ENCODE peak calls at places on chromosome 13, in nine cellular contexts. U is tibial artery, L is left lung, R is brain microvascular endothelial cell, F is neural progenitor cell, N is uterus, Y is osteoblast, X is SJCRH30, Z is lower lobe of right lung. C is an unnamed sample. For H3K27me3, the result is how much of the 10 kb centered on the place peaks cover.

GRCh38 chr13:84864341-84864740 is 934.9 kb downstream of the SLITRK6 start:
- DNase-seq in N (no peak), U (no peak), X (no peak), L (no peak), F (no peak), Z (no peak), Y (no peak), R (no peak), C (no peak)

GRCh38 chr13:101647760-101648159 is 195.3 kb downstream of the ITGBL1 start:
- DNase-seq in Z (no peak), N (no peak), X (no peak), F (no peak), Y (no peak), U (no peak), L (no peak), R (no peak), C (no peak)

GRCh38 chr13:30037306-30037705 is 186.9 kb upstream of the UBL3 start:
- DNase-seq in Y (no peak), Z (no peak), X (peak), N (no peak), F (peak), U (no peak), L (no peak), R (no peak), C (no peak)

GRCh38 chr13:46181799-46182490 is at the start of gene LCP1:
- DNase-seq in Z (no peak), R (no peak), L (peak), X (no peak), N (no peak), U (no peak), F (no peak), Y (no peak), C (no peak)

GRCh38 chr13:114010401-114011101 is 36.7 kb upstream of the C13orf46 start:
- DNase-seq in F (no peak), U (no peak), N (no peak), Z (peak), X (no peak), R (no peak), L (no peak), Y (no peak), C (peak)

GRCh38 chr13:76852991-76853390 is 33.2 kb downstream of the KCTD12 start:
- DNase-seq in N (peak), L (no peak), Y (no peak), U (no peak), Z (no peak), F (no peak), X (no peak), R (peak), C (no peak)

GRCh38 chr13:101654916-101655315 is 202.4 kb downstream of the ITGBL1 start:
- DNase-seq in U (no peak), X (no peak), Z (no peak), F (no peak), R (peak), N (no peak), Y (no peak), L (no peak), C (no peak)

GRCh38 chr13:52652980-52653303 is 306 bp downstream of the SUGT1 start:
- DNase-seq in N (no peak), X (no peak), Z (no peak), L (peak), U (no peak), F (no peak), R (no peak), Y (peak), C (no peak)

GRCh38 chr13:48783181-48783630 is 129.5 kb downstream of the CYSLTR2 start:
- DNase-seq in X (peak), N (peak), F (no peak), Y (no peak), L (peak), Z (peak), U (peak), R (peak), C (peak)

GRCh38 chr13:83943530-83944279 is 61.4 kb upstream of the SLITRK1 start:
- DNase-seq in L (no peak), Z (no peak), R (no peak), Y (no peak), N (no peak), F (peak), X (peak), U (no peak), C (no peak)

DNA sequence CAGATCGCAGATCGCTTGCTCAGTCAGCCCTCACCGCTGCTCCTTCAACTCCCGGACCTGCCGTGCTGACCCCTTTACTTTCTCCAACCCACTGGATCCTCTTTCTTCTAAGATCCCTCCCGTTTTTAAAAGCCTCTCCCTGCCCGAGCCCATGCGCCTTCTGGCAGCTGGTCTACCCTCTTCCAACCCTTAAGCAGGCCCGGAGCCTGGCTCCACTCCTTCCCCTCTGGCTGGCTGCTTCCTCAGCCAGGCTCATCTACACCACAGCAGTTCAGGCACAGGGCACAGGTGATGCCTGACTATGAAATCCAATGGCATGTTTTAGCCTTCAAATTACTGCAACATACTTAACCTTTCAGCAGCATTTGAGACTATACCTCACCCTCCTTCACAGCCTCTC is 63.8 kb upstream of the PABPC3 start:
- DNase-seq in R (no peak), Y (no peak), Z (no peak), L (no peak), U (no peak), N (no peak), X (no peak), F (no peak), C (no peak)
- H3K27me3 ChIP-seq in R (under half), Y (under half), Z (under half), L (under half), U (under half), N (under half), X (under half), F (under half), C (under half)

GRCh38 chr13:79869326-79869725 is 388.4 kb downstream of the NDFIP2 start:
- DNase-seq in Y (no peak), N (no peak), L (no peak), U (no peak), F (no peak), R (peak), X (no peak), Z (no peak), C (no peak)
- H3K4me3 ChIP-seq in Y (no peak), N (no peak), L (no peak), U (no peak), F (no peak), R (no peak), X (no peak), Z (no peak), C (no peak)

GRCh38 chr13:102870677-102871415 is 25.0 kb downstream of the ERCC5 start:
- DNase-seq in U (no peak), R (peak), Z (peak), N (peak), X (peak), L (peak), Y (peak), F (peak), C (no peak)
- H3K27ac ChIP-seq in U (no peak), R (no peak), Z (no peak), N (no peak), X (no peak), L (no peak), Y (peak), F (no peak), C (no peak)

GRCh38 chr13:20159646-20160345 is 1.1 kb downstream of the GJA3 start:
- DNase-seq in F (peak), R (no peak), X (peak), U (no peak), L (no peak), Y (no peak), N (no peak), Z (no peak), C (no peak)

GRCh38 chr13:20156711-20157110 is 4.1 kb downstream of the GJA3 start:
- DNase-seq in L (no peak), R (no peak), Z (no peak), X (no peak), Y (no peak), F (peak), U (no peak), N (no peak), C (no peak)

GRCh38 chr13:20161275-20161950 is 561 bp upstream of the GJA3 start:
- DNase-seq in L (no peak), Y (no peak), U (no peak), N (no peak), Z (no peak), R (no peak), X (no peak), F (peak), C (no peak)

GRCh38 chr13:20160346-20161274 is at the start of gene GJA3:
- DNase-seq in U (no peak), F (peak), N (no peak), Y (no peak), Z (no peak), L (no peak), R (no peak), X (peak), C (no peak)

GRCh38 chr13:20157387-20157786 is 3.5 kb downstream of the GJA3 start:
- DNase-seq in N (no peak), U (no peak), Y (no peak), X (no peak), F (no peak), L (no peak), Z (no peak), R (no peak), C (no peak)
- H3K27me3 ChIP-seq in N (under half), U (half or more), Y (half or more), X (under half), F (half or more), L (half or more), Z (half or more), R (under half), C (under half)

C was measured in aorta.